ENCODE peak calls at places on chromosome 10, in nine cellular contexts. Y, M, W, K, F, U, Q, J and X are unnamed samples.
A peak's percentile ranks its signal among the peaks of the same experiment; 100 is the strongest.

GRCh38 chr10:119517235-119518141 is 25.0 kb downstream of the RGS10 start:
- DNase-seq in Y (no peak), M (peak; percentile 36), W (peak; percentile 29), K (no peak), F (peak; percentile 30), U (no peak), Q (no peak), J (no peak), X (peak; percentile 23)

GRCh38 chr10:77504870-77505257 is 132.7 kb downstream of the KCNMA1 start:
- DNase-seq in Y (no peak), M (no peak), W (peak; percentile 70), K (no peak), F (peak; percentile 48), U (no peak), Q (peak; percentile 32), J (no peak), X (peak; percentile 51)

GRCh38 chr10:8511026-8511425 is 456.5 kb downstream of the GATA3 start:
- DNase-seq in Y (no peak), M (no peak), W (no peak), K (no peak), F (no peak), U (peak; percentile 54), Q (no peak), J (no peak), X (no peak)

GRCh38 chr10:24920907-24921881 is 31.2 kb downstream of the PRTFDC1 start:
- DNase-seq in Y (peak; percentile 54), M (no peak), W (peak; percentile 98), K (peak; percentile 46), F (peak; percentile 97), U (peak; percentile 25), Q (peak; percentile 39), J (peak; percentile 97), X (peak; percentile 100)

GRCh38 chr10:244227-244626 is 109.0 kb downstream of the ZMYND11 start:
- DNase-seq in Y (no peak), M (no peak), W (no peak), K (no peak), F (no peak), U (no peak), Q (no peak), J (no peak), X (no peak)

GRCh38 chr10:71089162-71089561 is 123.2 kb upstream of the UNC5B start:
- DNase-seq in Y (peak; percentile 2), M (peak; percentile 21), W (no peak), K (no peak), F (no peak), U (no peak), Q (peak; percentile 23), J (no peak), X (no peak)

GRCh38 chr10:24957624-24958435 is 5.4 kb upstream of the PRTFDC1 start:
- DNase-seq in Y (no peak), M (no peak), W (peak; percentile 90), K (no peak), F (peak; percentile 95), U (no peak), Q (no peak), J (peak; percentile 98), X (peak; percentile 98)

GRCh38 chr10:3790272-3790671 is 5.3 kb upstream of the KLF6 start:
- DNase-seq in Y (no peak), M (no peak), W (no peak), K (no peak), F (no peak), U (no peak), Q (no peak), J (no peak), X (no peak)

GRCh38 chr10:77524300-77524711 is 113.3 kb downstream of the KCNMA1 start:
- DNase-seq in Y (no peak), M (no peak), W (peak; percentile 85), K (no peak), F (peak; percentile 85), U (no peak), Q (no peak), J (peak; percentile 94), X (peak; percentile 68)

GRCh38 chr10:16828114-16828568 is 10.9 kb upstream of the RSU1 start:
- DNase-seq in Y (peak; percentile 60), M (peak; percentile 48), W (peak; percentile 86), K (no peak), F (peak; percentile 92), U (peak; percentile 95), Q (peak; percentile 57), J (peak; percentile 91), X (peak; percentile 88)

GRCh38 chr10:46106410-46107255 is 60.6 kb upstream of the MSMB start:
- DNase-seq in Y (peak; percentile 33), M (peak; percentile 59), W (peak; percentile 54), K (no peak), F (peak; percentile 51), U (peak; percentile 86), Q (peak; percentile 42), J (peak; percentile 15), X (peak; percentile 36)

GRCh38 chr10:95788830-95789229 is 32.9 kb downstream of the ENTPD1 start:
- DNase-seq in Y (no peak), M (no peak), W (peak; percentile 85), K (no peak), F (peak; percentile 91), U (no peak), Q (no peak), J (peak; percentile 74), X (peak; percentile 54)

GRCh38 chr10:22683995-22684305 is 30.4 kb downstream of the PIP4K2A start:
- DNase-seq in Y (no peak), M (no peak), W (no peak), K (no peak), F (no peak), U (no peak), Q (no peak), J (no peak), X (no peak)

GRCh38 chr10:28681345-28681763 is 4.0 kb downstream of the BAMBI start:
- DNase-seq in Y (no peak), M (no peak), W (no peak), K (peak; percentile 24), F (no peak), U (no peak), Q (no peak), J (no peak), X (no peak)
- H3K4me3 ChIP-seq in Y (peak overlapping the region; percentile 88), M (no peak overlapping the region), W (no peak overlapping the region), K (peak overlapping the region; percentile 84), F (peak overlapping the region; percentile 11), U (peak overlapping the region; percentile 98), Q (no peak overlapping the region), J (no peak overlapping the region), X (no peak overlapping the region)

DNA sequence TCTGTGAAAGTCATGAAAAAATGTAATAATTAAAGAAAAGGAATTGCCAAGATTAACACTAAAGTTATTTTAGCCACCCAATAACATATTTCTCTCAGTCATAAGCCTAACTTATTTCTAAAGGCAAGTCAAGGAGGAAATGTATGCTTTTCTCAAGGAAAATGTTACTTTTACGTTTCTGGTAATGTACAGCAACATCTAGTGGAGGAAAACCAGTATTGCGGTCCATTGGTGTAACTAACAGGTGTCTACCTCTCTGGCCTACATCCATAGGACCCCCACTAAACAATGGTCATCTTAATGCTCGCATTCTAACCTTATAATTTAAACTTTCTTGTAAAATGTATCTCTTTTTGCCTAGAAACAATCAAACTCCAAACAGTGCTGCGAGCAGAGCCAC is 437.5 kb downstream of the KIF20B start:
- DNase-seq in Y (no peak), M (no peak), W (peak; percentile 49), K (no peak), F (peak; percentile 53), U (peak; percentile 69), Q (no peak), J (peak; percentile 12), X (peak; percentile 27)
- TF ChIP-seq CTCF in Y (no peak), M (no peak), W (peak; percentile 30), K (no peak), F (peak; percentile 66), U (peak; percentile 77), Q (no peak), J (peak; percentile 42), X (peak; percentile 57)

DNA sequence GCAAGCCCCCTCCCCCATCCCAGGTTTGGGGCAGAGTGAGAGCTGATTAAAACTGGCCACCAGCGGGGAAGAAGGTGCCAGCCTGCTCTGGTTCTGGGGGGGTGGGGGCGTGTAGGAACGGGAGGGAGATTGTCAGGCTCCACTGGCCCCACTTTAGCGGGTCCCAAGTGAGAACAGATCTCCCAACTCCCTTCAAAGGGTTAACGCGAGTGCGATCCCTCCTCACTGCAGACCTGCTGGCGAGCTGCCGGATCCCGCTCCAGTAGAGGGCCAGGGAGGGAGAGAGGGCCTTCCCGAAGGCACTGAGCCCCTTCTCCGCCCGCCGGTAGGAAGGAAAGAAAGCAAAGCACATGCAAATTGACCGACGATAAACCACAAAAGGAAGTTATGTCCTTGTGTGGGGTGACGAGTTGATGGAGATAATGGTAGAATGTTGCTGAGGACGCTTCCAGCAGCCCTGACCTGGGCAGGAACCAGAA is 1.3 kb downstream of the NRG3 start:
- DNase-seq in Y (no peak), M (no peak), W (no peak), K (no peak), F (no peak), U (peak; percentile 72), Q (no peak), J (no peak), X (no peak)
- H3K4me3 ChIP-seq in Y (no peak overlapping the region), M (peak overlapping the region; percentile 52), W (no peak overlapping the region), K (peak overlapping the region; percentile 57), F (no peak overlapping the region), U (peak overlapping the region; percentile 70), Q (no peak overlapping the region), J (no peak overlapping the region), X (no peak overlapping the region)

GRCh38 chr10:97537186-97537869 is 35.3 kb upstream of the ANKRD2 start:
- DNase-seq in Y (no peak), M (no peak), W (no peak), K (no peak), F (no peak), U (no peak), Q (no peak), J (no peak), X (no peak)

GRCh38 chr10:97538401-97538800 is 34.2 kb upstream of the ANKRD2 start:
- DNase-seq in Y (no peak), M (no peak), W (peak; percentile 50), K (no peak), F (peak; percentile 70), U (no peak), Q (no peak), J (peak; percentile 36), X (peak; percentile 45)

GRCh38 chr10:97538839-97539238 is 33.7 kb upstream of the ANKRD2 start:
- DNase-seq in Y (no peak), M (no peak), W (no peak), K (no peak), F (no peak), U (no peak), Q (no peak), J (no peak), X (no peak)

GRCh38 chr10:97540669-97541500 is 31.7 kb upstream of the ANKRD2 start:
- DNase-seq in Y (no peak), M (no peak), W (no peak), K (no peak), F (no peak), U (peak; percentile 43), Q (no peak), J (peak; percentile 65), X (peak; percentile 49)

DNA sequence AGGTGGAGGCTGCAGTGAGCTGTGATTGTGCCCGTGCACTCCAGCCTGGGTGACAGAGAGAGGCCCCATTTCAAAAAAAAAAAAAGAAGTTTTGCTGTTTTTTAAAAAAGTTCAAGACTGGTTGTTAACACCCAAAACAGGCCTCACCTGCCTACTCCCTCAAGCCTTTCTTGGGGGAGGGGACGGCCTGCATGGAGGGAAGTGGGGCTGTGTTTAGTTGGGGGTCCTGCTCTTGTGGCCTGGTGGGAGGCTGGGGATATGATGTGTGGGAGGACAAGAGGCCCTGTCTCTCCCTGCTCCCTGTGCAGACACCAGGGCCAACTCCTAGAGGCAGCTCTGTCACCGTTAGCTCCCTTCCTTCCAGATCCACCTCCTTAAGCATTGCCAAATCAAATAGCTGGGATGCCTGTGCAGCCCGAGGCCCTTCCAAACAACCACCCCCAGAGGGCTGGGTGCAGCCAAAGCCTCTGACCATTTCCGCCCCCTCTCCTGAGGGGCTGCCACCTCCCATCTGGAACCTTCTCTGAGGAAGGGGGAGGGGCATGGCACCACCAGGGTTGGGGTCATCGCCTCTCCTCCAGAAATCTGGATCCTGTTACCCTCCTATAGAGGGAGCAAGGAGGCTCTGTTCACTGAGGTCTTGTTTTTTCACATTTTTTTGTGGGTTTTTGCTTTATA is 32.9 kb upstream of the ANKRD2 start:
- DNase-seq in Y (peak; percentile 74), M (no peak), W (peak; percentile 94), K (no peak), F (peak; percentile 85), U (peak; percentile 88), Q (no peak), J (peak; percentile 94), X (peak; percentile 92)
- TF ChIP-seq CTCF in Y (no peak), M (no peak), W (peak; percentile 53), K (no peak), F (peak; percentile 43), U (peak; percentile 47), Q (no peak), J (peak; percentile 62), X (peak; percentile 50)